ENCODE peak calls at places on chromosomes 6 and 20, in five cellular contexts. G, T, K, Z and H are unnamed samples.

GRCh38 chr20:59412896-59413295 is 112.5 kb downstream of the EDN3 start:
- DNase-seq in G (no peak), T (no peak), K (no peak), Z (peak), H (no peak)

GRCh38 chr6:161584051-161584450 is 310.2 kb upstream of the AGPAT4 start:
- DNase-seq in G (no peak), T (no peak), K (no peak), Z (no peak), H (no peak)

GRCh38 chr6:29759457-29759856 is 36.2 kb downstream of the HLA-F start:
- DNase-seq in G (no peak), T (no peak), K (peak), Z (peak), H (no peak)

GRCh38 chr6:15305496-15305895 is 59.6 kb downstream of the JARID2 start:
- DNase-seq in G (no peak), T (no peak), K (no peak), Z (no peak), H (no peak)

GRCh38 chr6:131765081-131765852 is 42.6 kb upstream of the ENPP1 start:
- DNase-seq in G (no peak), T (no peak), K (no peak), Z (peak), H (no peak)

GRCh38 chr20:62405108-62405980 is 1.7 kb downstream of the CABLES2 start:
- DNase-seq in G (no peak), T (no peak), K (no peak), Z (peak), H (no peak)

GRCh38 chr6:146833157-146833556 is 234.4 kb downstream of the ADGB start:
- DNase-seq in G (no peak), T (no peak), K (no peak), Z (no peak), H (no peak)

GRCh38 chr6:116444092-116444491 is 17.1 kb upstream of the CALHM6 start:
- DNase-seq in G (no peak), T (no peak), K (no peak), Z (no peak), H (peak)

GRCh38 chr6:152575621-152576150 is 61.5 kb downstream of the SYNE1 start:
- DNase-seq in G (no peak), T (no peak), K (no peak), Z (no peak), H (peak)

GRCh38 chr6:39335780-39336541 is 13.5 kb upstream of the KCNK16 start:
- DNase-seq in G (no peak), T (no peak), K (peak), Z (no peak), H (no peak)

GRCh38 chr20:63322146-63322922 is 29.3 kb downstream of the COL20A1 start:
- DNase-seq in G (no peak), T (no peak), K (no peak), Z (no peak), H (no peak)

GRCh38 chr6:87731818-87732661 is 30.0 kb upstream of the AKIRIN2 start:
- DNase-seq in G (no peak), T (peak), K (peak), Z (no peak), H (peak)

GRCh38 chr20:25285091-25285647 is 37.3 kb downstream of the PYGB start:
- DNase-seq in G (no peak), T (peak), K (no peak), Z (peak), H (peak)

GRCh38 chr6:168865-169455 is 123.3 kb upstream of the DUSP22 start:
- DNase-seq in G (no peak), T (no peak), K (no peak), Z (no peak), H (peak)

GRCh38 chr20:4813076-4813838 is 91.5 kb downstream of the PRND start:
- DNase-seq in G (peak), T (no peak), K (no peak), Z (no peak), H (no peak)

GRCh38 chr6:36751091-36751490 is 53.5 kb downstream of the RAB44 start:
- DNase-seq in G (no peak), T (no peak), K (no peak), Z (no peak), H (no peak)

GRCh38 chr20:63552481-63553249 is 1.3 kb upstream of the FNDC11 start:
- DNase-seq in G (peak), T (no peak), K (no peak), Z (peak), H (no peak)

GRCh38 chr20:60123652-60124051 is 165.4 kb downstream of the CDH26 start:
- DNase-seq in G (no peak), T (no peak), K (no peak), Z (no peak), H (no peak)

GRCh38 chr20:60055740-60056139 is 97.5 kb downstream of the CDH26 start:
- DNase-seq in G (peak), T (no peak), K (no peak), Z (peak), H (peak)

GRCh38 chr6:70668499-70668812 is 773 bp downstream of the SMAP1 start:
- DNase-seq in G (no peak), T (no peak), K (peak), Z (no peak), H (peak)

GRCh38 chr6:125100018-125100652 is 53.4 kb upstream of the TPD52L1 start:
- DNase-seq in G (no peak), T (no peak), K (no peak), Z (no peak), H (no peak)
- H3K27ac ChIP-seq in G (no peak), T (no peak), K (no peak), Z (no peak), H (peak)

DNA sequence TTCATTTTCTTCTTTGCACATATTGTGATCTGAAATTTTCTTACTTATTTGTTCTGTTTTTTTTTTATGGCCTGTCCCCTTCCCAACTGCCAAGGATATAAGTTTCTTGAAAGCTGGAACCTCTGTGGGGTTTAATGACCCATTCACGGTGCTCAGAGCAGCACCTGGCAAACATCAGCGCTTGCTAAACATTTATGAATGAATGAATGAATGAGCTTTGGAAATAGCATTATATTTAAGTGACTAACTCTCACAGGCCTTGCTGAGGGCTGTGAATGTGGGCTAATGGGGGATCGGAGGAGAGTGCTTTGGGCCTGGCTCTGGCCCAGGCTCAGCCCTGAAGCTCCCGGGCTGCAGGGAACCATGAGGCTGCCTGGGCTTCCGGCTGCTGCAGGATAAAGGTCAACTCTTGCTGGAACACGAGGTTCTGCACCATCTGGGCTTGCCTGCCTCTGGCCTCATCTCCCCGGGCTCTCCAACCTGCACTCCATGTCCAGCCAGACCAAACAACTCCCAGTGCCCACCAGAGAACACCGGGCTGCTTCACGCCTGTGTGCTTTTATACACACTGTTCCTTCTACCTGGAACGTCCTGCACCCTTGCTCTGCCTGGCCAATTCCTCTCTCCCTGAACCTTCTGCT is 14.6 kb upstream of the ARMC12 start:
- DNase-seq in G (no peak), T (no peak), K (peak), Z (peak), H (no peak)
- H3K27ac ChIP-seq in G (no peak), T (no peak), K (no peak), Z (no peak), H (no peak)

DNA sequence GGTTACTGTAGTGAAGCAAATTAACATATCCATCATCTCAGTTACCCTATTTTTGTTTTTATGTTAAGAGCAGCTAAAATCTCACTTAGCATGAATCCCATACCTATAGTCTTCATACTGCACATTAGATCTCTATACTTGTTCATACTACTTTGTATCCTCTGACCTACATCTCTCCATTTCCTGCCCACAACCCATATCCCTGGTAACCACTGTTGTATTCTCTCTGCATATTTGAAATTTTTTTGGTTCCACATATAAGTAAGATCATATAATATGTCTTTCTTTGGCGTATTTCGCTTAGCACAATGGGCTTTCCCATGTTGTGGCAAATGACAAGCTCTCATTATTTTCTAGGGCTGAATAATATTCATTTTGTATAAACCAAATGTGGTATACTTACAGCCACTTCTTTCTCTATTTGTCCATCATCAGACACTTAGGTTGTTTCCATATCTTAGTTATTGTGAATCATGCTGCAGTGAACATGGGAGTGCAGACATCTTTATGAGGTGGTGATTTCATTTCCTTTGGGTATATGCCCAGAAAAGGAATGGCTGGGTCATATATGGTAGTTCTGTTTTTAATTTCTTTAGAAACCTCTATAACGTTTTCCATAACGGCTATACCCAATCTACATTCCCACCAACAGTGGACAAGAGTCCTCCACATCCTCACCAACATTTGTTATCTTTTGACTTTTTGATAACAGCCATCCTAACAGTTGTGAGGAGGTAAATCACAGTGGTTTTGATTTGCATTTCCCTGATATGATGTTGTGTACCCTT is 39.8 kb downstream of the BACH2 start:
- DNase-seq in G (no peak), T (no peak), K (no peak), Z (no peak), H (peak)
- H3K27ac ChIP-seq in G (peak), T (no peak), K (no peak), Z (no peak), H (no peak)

GRCh38 chr6:85143686-85144085 is 306.2 kb upstream of the NT5E start:
- DNase-seq in G (no peak), T (no peak), K (no peak), Z (no peak), H (no peak)
- H3K27ac ChIP-seq in G (no peak), T (no peak), K (no peak), Z (no peak), H (no peak)